ENCODE peak calls at places on chromosomes 11 and 22, in five cellular contexts. L is K562, F is HepG2, G is HEK293T, Y is SK-N-SH. X is an unnamed sample.

GRCh38 chr22:29478326-29479276 is 1.4 kb upstream of the NEFH start:
- DNase-seq in L (peak), F (no peak), G (peak), Y (peak), X (no peak)

GRCh38 chr22:19756288-19757128 is 4.1 kb upstream of the TBX1 start:
- DNase-seq in L (peak), F (peak), G (peak), Y (peak), X (no peak)

GRCh38 chr22:47690586-47690985 is 928.1 kb downstream of the TBC1D22A start:
- DNase-seq in L (no peak), F (no peak), G (no peak), Y (no peak), X (no peak)

GRCh38 chr11:75422248-75423231 is 10.5 kb downstream of the KLHL35 start:
- DNase-seq in L (peak), F (peak), G (no peak), Y (no peak), X (no peak)

GRCh38 chr11:131666617-131667016 is 296.2 kb downstream of the NTM start:
- DNase-seq in L (no peak), F (no peak), G (no peak), Y (no peak), X (no peak)

GRCh38 chr11:82680252-82680651 is 53.4 kb downstream of the FAM181B start:
- DNase-seq in L (no peak), F (no peak), G (no peak), Y (no peak), X (no peak)

GRCh38 chr11:10387209-10388083 is 67.6 kb upstream of the AMPD3 start:
- DNase-seq in L (no peak), F (no peak), G (no peak), Y (no peak), X (no peak)

GRCh38 chr11:103494491-103494890 is 385.3 kb downstream of the DYNC2H1 start:
- DNase-seq in L (no peak), F (no peak), G (no peak), Y (no peak), X (no peak)

GRCh38 chr22:26798433-26799065 is 141.2 kb downstream of the MIAT start:
- DNase-seq in L (no peak), F (no peak), G (no peak), Y (no peak), X (no peak)

GRCh38 chr11:61587951-61588695 is 7.2 kb upstream of the SYT7 start:
- DNase-seq in L (peak), F (no peak), G (peak), Y (peak), X (no peak)
- TF ChIP-seq FOXM1 in L (no peak), F (no peak), G (no peak), Y (no peak), X (no peak)

DNA sequence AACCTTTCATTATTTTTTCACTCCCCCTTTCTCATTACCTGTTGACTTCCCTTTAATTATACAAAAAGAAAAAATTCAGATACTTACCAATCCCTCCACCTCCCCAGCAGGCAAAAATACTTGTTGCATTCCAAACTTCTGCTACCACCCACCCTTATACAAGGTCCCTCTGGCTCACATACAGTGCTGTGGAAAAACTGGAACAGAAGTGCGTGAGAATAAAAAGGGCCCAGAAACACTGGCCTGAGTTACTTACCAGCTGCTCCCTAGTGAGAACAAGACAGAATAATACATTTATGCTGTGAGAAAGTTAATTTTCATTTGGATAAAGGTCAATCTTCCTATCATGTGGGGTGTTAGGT is 46.9 kb upstream of the RAPSN start:
- DNase-seq in L (no peak), F (no peak), G (no peak), Y (no peak), X (no peak)
- TF ChIP-seq FOXM1 in L (no peak), F (no peak), G (no peak), Y (no peak), X (no peak)

DNA sequence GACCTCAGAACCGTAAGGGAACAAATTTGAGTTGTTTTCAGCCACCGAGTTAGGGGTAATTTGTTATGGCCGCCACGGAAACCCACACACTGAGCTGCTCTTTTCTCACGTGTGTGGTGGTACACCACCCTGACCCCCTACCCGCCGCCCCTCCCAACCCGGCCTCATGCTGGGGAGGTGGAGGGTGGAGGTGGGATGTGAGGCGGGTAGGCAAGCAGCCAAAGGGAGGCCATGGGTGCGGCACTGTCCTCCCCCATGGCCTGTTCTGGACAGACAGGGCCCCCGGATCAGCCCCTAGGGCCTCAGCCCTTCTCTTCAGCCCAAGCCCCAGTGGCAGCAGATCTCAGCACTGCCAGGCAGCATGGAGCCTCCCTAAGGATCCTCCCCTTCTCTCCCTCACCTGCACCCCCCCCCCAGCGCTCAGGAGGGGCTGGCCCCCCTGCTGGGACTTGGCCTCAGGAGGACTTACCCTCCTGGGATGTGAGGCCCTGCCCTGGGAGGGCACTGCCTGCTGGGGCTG is 7.9 kb downstream of the PRR5 start:
- DNase-seq in L (peak), F (no peak), G (no peak), Y (no peak), X (no peak)
- TF ChIP-seq FOXM1 in L (no peak), F (no peak), G (no peak), Y (no peak), X (no peak)

GRCh38 chr11:85595285-85595884 is 31.8 kb downstream of the DLG2 start:
- DNase-seq in L (peak), F (peak), G (peak), Y (peak), X (peak)
- TF ChIP-seq FOXM1 in L (no peak), F (no peak), G (no peak), Y (no peak), X (no peak)

GRCh38 chr22:49724030-49724892 is 103.4 kb downstream of the BRD1 start:
- DNase-seq in L (peak), F (no peak), G (no peak), Y (peak), X (no peak)
- TF ChIP-seq FOXM1 in L (no peak), F (no peak), G (no peak), Y (no peak), X (no peak)

DNA sequence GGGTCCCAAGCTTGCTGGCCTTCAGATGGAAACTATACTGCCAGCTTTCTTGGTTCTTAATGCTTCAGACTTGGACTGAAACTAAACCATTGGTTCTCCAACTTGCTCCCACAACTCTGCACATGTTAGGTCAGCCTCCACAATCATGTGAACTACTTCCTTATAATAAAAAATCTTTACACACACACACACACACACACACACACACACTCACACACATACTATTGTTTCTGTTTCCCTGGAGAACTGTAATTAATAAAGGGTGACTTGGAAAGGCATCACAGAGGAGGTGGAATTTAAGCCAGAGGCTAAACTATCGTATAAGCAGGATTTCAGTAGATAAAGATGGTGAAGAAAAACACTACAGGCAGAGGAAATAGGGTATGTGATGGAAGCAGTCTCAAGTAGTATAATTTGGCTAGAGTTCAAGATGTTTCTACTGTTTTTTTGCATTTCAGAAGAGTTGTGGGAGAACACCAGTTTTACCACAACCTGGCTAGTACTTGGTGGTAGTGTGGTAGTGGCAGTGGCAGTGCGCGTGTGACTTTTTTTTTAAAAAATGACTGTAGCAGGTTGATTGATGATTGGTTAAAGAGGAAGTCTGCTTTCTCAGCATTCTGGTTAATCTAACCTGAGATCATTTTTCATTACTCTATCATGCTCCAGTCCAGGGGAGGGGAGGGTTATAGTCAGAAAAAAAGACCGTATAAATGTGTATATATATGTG is 70.1 kb downstream of the PDE3B start:
- DNase-seq in L (no peak), F (no peak), G (no peak), Y (no peak), X (no peak)
- TF ChIP-seq FOXM1 in L (no peak), F (no peak), G (no peak), Y (no peak), X (no peak)

GRCh38 chr11:99320769-99321290 is 300.1 kb downstream of the CNTN5 start:
- DNase-seq in L (no peak), F (no peak), G (no peak), Y (no peak), X (no peak)

GRCh38 chr11:99327527-99327926 is 306.8 kb downstream of the CNTN5 start:
- DNase-seq in L (no peak), F (no peak), G (no peak), Y (no peak), X (no peak)

GRCh38 chr11:99325807-99326206 is 305.1 kb downstream of the CNTN5 start:
- DNase-seq in L (no peak), F (peak), G (no peak), Y (no peak), X (no peak)
- TF ChIP-seq FOXM1 in L (no peak), F (no peak), G (no peak), Y (no peak), X (no peak)

GRCh38 chr11:65577756-65578109 is 1.9 kb downstream of the EHBP1L1 start:
- DNase-seq in L (no peak), F (no peak), G (no peak), Y (no peak), X (no peak)
- TF ChIP-seq FOXM1 in L (no peak), F (no peak), G (no peak), Y (no peak), X (no peak)

GRCh38 chr11:35825386-35825785 is 118.5 kb upstream of the LDLRAD3 start:
- DNase-seq in L (no peak), F (no peak), G (no peak), Y (no peak), X (no peak)

GRCh38 chr11:35823742-35824298 is 120.0 kb upstream of the LDLRAD3 start:
- DNase-seq in L (peak), F (no peak), G (no peak), Y (no peak), X (no peak)

GRCh38 chr11:35822815-35823495 is 120.9 kb upstream of the LDLRAD3 start:
- DNase-seq in L (no peak), F (no peak), G (no peak), Y (no peak), X (no peak)

GRCh38 chr11:35826949-35827348 is 116.9 kb upstream of the LDLRAD3 start:
- DNase-seq in L (no peak), F (no peak), G (no peak), Y (no peak), X (no peak)
- TF ChIP-seq FOXM1 in L (no peak), F (no peak), G (no peak), Y (no peak), X (no peak)

GRCh38 chr11:111631666-111632039 is 29.4 kb downstream of the SIK2 start:
- DNase-seq in L (no peak), F (peak), G (no peak), Y (no peak), X (no peak)
- TF ChIP-seq FOXM1 in L (no peak), F (no peak), G (no peak), Y (no peak), X (no peak)